ENCODE peak calls at places on chromosome 14, in four cellular contexts. V, O, W and A are unnamed samples.

GRCh38 chr14:23727566-23728335 is 91.6 kb downstream of the DHRS2 start:
- DNase-seq in V (peak; percentile 80), O (peak; percentile 37), W (no peak), A (no peak)

GRCh38 chr14:77554207-77554606 is 55.6 kb upstream of the ISM2 start:
- DNase-seq in V (no peak), O (no peak), W (no peak), A (no peak)

GRCh38 chr14:56659964-56660551 is 80.5 kb downstream of the TMEM260 start:
- DNase-seq in V (peak; percentile 73), O (peak; percentile 61), W (no peak), A (peak; percentile 78)

GRCh38 chr14:29814153-29815057 is 113.2 kb downstream of the PRKD1 start:
- DNase-seq in V (no peak), O (no peak), W (no peak), A (no peak)

GRCh38 chr14:24692382-24693352 is 58.7 kb upstream of the GZMB start:
- DNase-seq in V (no peak), O (no peak), W (no peak), A (no peak)

GRCh38 chr14:73712540-73713141 is 1.5 kb downstream of the PNMA1 start:
- DNase-seq in V (peak; percentile 61), O (peak; percentile 35), W (no peak), A (no peak)

GRCh38 chr14:34065690-34066391 is 115.0 kb upstream of the EGLN3 start:
- DNase-seq in V (no peak), O (no peak), W (no peak), A (no peak)

GRCh38 chr14:76762617-76763361 is 1.5 kb downstream of the VASH1 start:
- DNase-seq in V (no peak), O (no peak), W (peak; percentile 69), A (no peak)

GRCh38 chr14:23160924-23161522 is 22.4 kb downstream of the SLC7A8 start:
- DNase-seq in V (peak; percentile 82), O (no peak), W (no peak), A (no peak)

GRCh38 chr14:78022059-78022458 is 148.1 kb upstream of the NRXN3 start:
- DNase-seq in V (peak; percentile 90), O (peak; percentile 44), W (no peak), A (peak; percentile 18)

GRCh38 chr14:57492859-57493258 is 798 bp downstream of the CCDC198 start:
- DNase-seq in V (no peak), O (no peak), W (no peak), A (peak; percentile 8)

GRCh38 chr14:67837011-67837624 is 17.5 kb downstream of the RAD51B start:
- DNase-seq in V (peak; percentile 80), O (peak; percentile 82), W (no peak), A (peak; percentile 66)

GRCh38 chr14:57957441-57957840 is 91.5 kb upstream of the SLC35F4 start:
- DNase-seq in V (no peak), O (no peak), W (no peak), A (no peak)

GRCh38 chr14:38129705-38130104 is 78.0 kb upstream of the SSTR1 start:
- DNase-seq in V (no peak), O (no peak), W (no peak), A (no peak)

GRCh38 chr14:77965919-77966435 is 166.1 kb downstream of the ADCK1 start:
- DNase-seq in V (peak; percentile 77), O (peak; percentile 5), W (no peak), A (no peak)

GRCh38 chr14:30299915-30300314 is 259.0 kb upstream of the G2E3 start:
- DNase-seq in V (no peak), O (no peak), W (no peak), A (no peak)

GRCh38 chr14:38208825-38209562 is 1.3 kb downstream of the SSTR1 start:
- DNase-seq in V (peak; percentile 70), O (peak; percentile 47), W (no peak), A (no peak)

GRCh38 chr14:56412453-56413434 is 166.9 kb upstream of the TMEM260 start:
- DNase-seq in V (no peak), O (peak; percentile 79), W (no peak), A (peak; percentile 91)

GRCh38 chr14:68589447-68590232 is 203.2 kb downstream of the ZFP36L1 start:
- DNase-seq in V (no peak), O (no peak), W (peak; percentile 87), A (peak; percentile 61)

GRCh38 chr14:97177016-97177415 is 379.8 kb downstream of the VRK1 start:
- DNase-seq in V (peak; percentile 64), O (no peak), W (no peak), A (no peak)

GRCh38 chr14:70622111-70622712 is 19.5 kb upstream of the TTC9 start:
- DNase-seq in V (peak; percentile 91), O (peak; percentile 45), W (no peak), A (no peak)

GRCh38 chr14:35365130-35366047 is 39.2 kb downstream of the NFKBIA start:
- DNase-seq in V (no peak), O (peak; percentile 84), W (no peak), A (no peak)

GRCh38 chr14:68784995-68785816 is 7.7 kb downstream of the ZFP36L1 start:
- DNase-seq in V (no peak), O (peak; percentile 46), W (peak; percentile 78), A (no peak)

GRCh38 chr14:74616507-74616906 is 4.5 kb upstream of the LTBP2 start:
- DNase-seq in V (no peak), O (peak; percentile 91), W (no peak), A (no peak)

GRCh38 chr14:60651936-60652673 is 2.8 kb upstream of the SIX1 start:
- DNase-seq in V (peak; percentile 71), O (no peak), W (no peak), A (no peak)

DNA sequence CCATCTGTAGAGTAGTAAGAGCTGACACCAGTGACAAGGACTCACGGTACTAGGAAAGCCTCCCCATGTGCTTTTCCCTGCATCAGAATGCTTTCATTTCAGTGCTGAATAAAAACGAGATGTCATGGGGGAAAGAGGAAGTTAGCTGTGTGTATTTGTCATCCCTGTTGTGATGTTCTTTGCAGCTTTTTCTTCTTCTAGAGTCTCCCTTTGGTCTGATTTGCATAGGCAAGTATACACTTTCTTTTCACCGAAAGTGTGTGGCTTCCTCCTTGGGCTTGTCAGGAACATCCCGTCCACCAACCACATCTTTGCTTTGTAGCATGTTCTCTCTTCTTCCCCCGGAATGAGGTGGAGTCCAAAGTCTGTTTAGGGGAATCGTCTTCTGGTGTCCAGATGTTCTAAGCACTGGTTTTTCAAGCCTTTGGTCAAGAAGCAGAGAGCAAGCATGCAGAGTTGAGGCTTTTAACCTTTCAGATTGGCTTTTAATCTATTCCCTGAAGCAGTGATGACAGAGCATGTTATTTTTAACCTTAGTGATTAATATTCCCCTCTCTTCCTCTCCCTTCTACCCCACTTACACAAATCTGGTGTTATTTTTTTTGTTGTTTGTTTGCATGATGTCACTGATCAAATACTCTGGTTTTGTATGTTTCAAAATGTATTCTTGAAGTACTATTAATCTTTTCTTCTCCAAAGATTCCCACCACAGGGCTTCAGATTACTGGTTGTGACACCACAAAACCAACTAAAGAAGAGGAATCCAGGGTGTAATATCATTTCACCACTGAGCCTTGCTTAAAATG is 163.4 kb downstream of the SAMD4A start:
- DNase-seq in V (no peak), O (no peak), W (no peak), A (no peak)
- TF ChIP-seq POLR2AphosphoS5 in V (no peak), O (no peak), W (peak; percentile 22), A (no peak)

GRCh38 chr14:91997492-91997891 is 42.4 kb downstream of the TRIP11 start:
- DNase-seq in V (no peak), O (peak; percentile 66), W (no peak), A (no peak)

GRCh38 chr14:91998667-91999570 is 40.9 kb downstream of the TRIP11 start:
- DNase-seq in V (peak; percentile 37), O (peak; percentile 45), W (no peak), A (no peak)

DNA sequence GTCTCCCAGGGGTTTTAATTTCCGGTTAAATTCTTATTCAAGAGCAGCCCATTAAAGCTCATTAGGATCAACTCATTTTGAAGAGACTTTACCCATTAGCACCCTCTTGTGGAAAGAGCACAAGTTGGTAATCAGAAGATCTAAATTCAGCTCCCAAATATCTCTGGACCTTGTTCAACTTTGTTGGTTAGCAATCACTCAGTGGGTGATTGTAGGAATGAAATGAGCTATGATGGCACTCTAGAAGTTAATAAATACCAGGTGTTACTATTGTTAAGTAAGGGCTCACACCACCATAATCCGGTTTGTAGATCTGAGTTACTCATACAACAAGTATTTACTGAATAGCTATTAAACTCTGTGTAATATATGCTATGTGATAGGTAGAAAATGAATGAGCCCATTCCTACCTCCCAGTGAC is 42.9 kb downstream of the TRIP11 start:
- DNase-seq in V (peak; percentile 75), O (peak; percentile 85), W (no peak), A (peak; percentile 68)
- H3K36me3 ChIP-seq in V (peaks cover 5% of the 10 kb centered on the region), O (no peaks in the 10 kb centered on the region), W (peaks cover 39% of the 10 kb centered on the region), A (peaks cover 16% of the 10 kb centered on the region)

GRCh38 chr14:100677152-100677924 is 49.4 kb upstream of the DLK1 start:
- DNase-seq in V (no peak), O (no peak), W (no peak), A (peak; percentile 50)

GRCh38 chr14:100674428-100674827 is 52.3 kb upstream of the DLK1 start:
- DNase-seq in V (no peak), O (no peak), W (no peak), A (no peak)

GRCh38 chr14:100674897-100675618 is 51.6 kb upstream of the DLK1 start:
- DNase-seq in V (no peak), O (no peak), W (no peak), A (no peak)

GRCh38 chr14:100675664-100676063 is 51.0 kb upstream of the DLK1 start:
- DNase-seq in V (no peak), O (no peak), W (no peak), A (no peak)

DNA sequence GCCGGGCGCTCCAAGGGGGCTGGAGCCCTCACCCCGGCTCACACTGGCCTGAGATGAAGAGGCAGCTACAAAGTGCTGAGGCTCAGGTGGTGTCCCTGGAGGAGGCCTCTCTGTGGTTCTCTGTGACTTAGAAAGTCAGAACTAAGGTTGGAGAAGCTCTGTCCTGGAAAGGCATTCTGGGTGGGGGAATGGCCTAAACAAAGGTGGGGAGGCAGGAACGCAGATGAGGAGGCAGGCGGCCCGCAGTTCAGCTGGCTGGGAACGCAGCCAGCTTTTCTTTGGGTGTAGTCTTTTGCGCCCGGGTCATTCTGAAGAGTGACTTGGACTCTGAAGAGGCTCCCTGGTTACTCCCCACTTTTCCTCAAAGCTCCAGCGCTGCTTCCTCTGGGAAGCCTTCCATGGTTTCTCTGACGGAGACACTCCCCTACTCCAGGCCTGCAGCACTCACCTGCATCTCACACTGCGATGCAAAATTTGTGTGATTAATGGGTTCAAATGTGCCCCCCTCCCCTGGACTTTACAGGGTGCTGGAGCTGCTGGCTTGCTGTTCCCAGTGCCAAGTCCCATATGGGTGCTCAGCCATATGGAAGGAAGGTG is 50.5 kb upstream of the DLK1 start:
- DNase-seq in V (no peak), O (no peak), W (no peak), A (no peak)
- TF ChIP-seq POLR2AphosphoS5 in V (no peak), O (no peak), W (no peak), A (no peak)

GRCh38 chr14:102952276-102952675 is 29.8 kb downstream of the AMN start:
- DNase-seq in V (no peak), O (no peak), W (no peak), A (no peak)
- H3K36me3 ChIP-seq in V (peaks cover 15% of the 10 kb centered on the region), O (peaks cover 60% of the 10 kb centered on the region), W (peaks cover 84% of the 10 kb centered on the region), A (peaks cover 51% of the 10 kb centered on the region)

DNA sequence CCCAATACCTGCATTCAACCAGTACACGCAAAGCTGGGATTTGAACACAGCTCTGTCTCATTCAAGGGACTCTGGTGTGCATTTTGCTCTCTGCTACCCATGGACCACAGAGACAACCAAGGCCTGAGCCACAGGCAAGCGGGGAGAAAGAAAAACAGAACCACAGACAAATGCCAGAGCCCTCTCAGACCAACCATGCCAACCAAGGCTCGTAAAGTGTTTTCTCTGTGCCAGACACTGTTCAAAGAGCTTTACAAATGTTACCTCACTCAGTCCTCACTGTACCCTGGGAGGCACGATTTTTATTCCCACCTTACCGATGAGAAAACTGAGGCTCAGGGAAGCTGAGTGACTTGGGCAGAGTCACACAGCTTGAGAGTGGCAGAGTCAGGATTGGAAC is 32.4 kb upstream of the EML1 start:
- DNase-seq in V (no peak), O (no peak), W (no peak), A (no peak)
- TF ChIP-seq POLR2AphosphoS5 in V (no peak), O (no peak), W (no peak), A (no peak)

GRCh38 chr14:52008136-52008535 is 18.8 kb downstream of the RTRAF start:
- DNase-seq in V (no peak), O (no peak), W (no peak), A (no peak)
- H3K36me3 ChIP-seq in V (peaks cover 46% of the 10 kb centered on the region), O (peaks cover 27% of the 10 kb centered on the region), W (peaks cover 81% of the 10 kb centered on the region), A (peaks cover 90% of the 10 kb centered on the region)